ENCODE peak calls at places on chromosomes 4 and X, in eight cellular contexts. P is tibial nerve; K is PC-9; N is AG04450; U is heart right ventricle; M is HepG2; I is WERI-Rb-1; L is effector memory CD4-positive, alpha-beta T cell. Z is an unnamed sample.
A peak's percentile ranks its signal among the peaks of the same experiment; 100 is the strongest.

GRCh38 chr4:187744911-187745310 is 250.7 kb upstream of the ZFP42 start:
- DNase-seq in P (no peak), K (no peak), N (no peak), U (no peak), M (no peak), I (no peak), L (no peak), Z (no peak)

GRCh38 chr4:72896515-72896914 is 173.0 kb downstream of the COX18 start:
- DNase-seq in P (peak; percentile 48), K (no peak), N (peak; percentile 46), U (no peak), M (peak; percentile 50), I (no peak), L (no peak), Z (no peak)

GRCh38 chr4:110793381-110793801 is 170.5 kb upstream of the PITX2 start:
- DNase-seq in P (no peak), K (no peak), N (no peak), U (no peak), M (no peak), I (no peak), L (no peak), Z (no peak)

GRCh38 chr4:66736593-66736992 is 808.7 kb downstream of the CENPC start:
- DNase-seq in P (no peak), K (no peak), N (no peak), U (no peak), M (peak; percentile 5), I (no peak), L (no peak), Z (no peak)

GRCh38 chr4:28073860-28074555 is 1213.4 kb downstream of the STIM2 start:
- DNase-seq in P (no peak), K (no peak), N (no peak), U (no peak), M (peak; percentile 3), I (no peak), L (no peak), Z (no peak)

GRCh38 chr4:102285831-102286230 is 59.5 kb downstream of the SLC39A8 start:
- DNase-seq in P (no peak), K (no peak), N (no peak), U (no peak), M (no peak), I (no peak), L (no peak), Z (no peak)

GRCh38 chr4:108107729-108108382 is 60.9 kb downstream of the LEF1 start:
- DNase-seq in P (no peak), K (no peak), N (no peak), U (no peak), M (no peak), I (no peak), L (no peak), Z (no peak)

GRCh38 chr4:27638163-27638915 is 777.7 kb downstream of the STIM2 start:
- DNase-seq in P (no peak), K (no peak), N (no peak), U (no peak), M (no peak), I (no peak), L (no peak), Z (no peak)

GRCh38 chr4:7403001-7403400 is 31.7 kb downstream of the PSAPL1 start:
- DNase-seq in P (no peak), K (peak; percentile 28), N (no peak), U (no peak), M (no peak), I (no peak), L (no peak), Z (no peak)

GRCh38 chr4:7637139-7637538 is 202.4 kb upstream of the PSAPL1 start:
- DNase-seq in P (no peak), K (no peak), N (no peak), U (no peak), M (no peak), I (no peak), L (no peak), Z (no peak)

GRCh38 chr4:99863804-99864203 is 30.4 kb downstream of the LAMTOR3 start:
- DNase-seq in P (no peak), K (no peak), N (no peak), U (no peak), M (no peak), I (no peak), L (no peak), Z (no peak)

GRCh38 chr4:1192091-1192492 is 19.7 kb upstream of the SPON2 start:
- DNase-seq in P (peak; percentile 88), K (peak; percentile 68), N (peak; percentile 95), U (peak; percentile 76), M (no peak), I (peak; percentile 68), L (no peak), Z (peak; percentile 76)

GRCh38 chr4:19983072-19983471 is 268.6 kb upstream of the SLIT2 start:
- DNase-seq in P (no peak), K (no peak), N (peak; percentile 86), U (no peak), M (no peak), I (no peak), L (no peak), Z (no peak)

DNA sequence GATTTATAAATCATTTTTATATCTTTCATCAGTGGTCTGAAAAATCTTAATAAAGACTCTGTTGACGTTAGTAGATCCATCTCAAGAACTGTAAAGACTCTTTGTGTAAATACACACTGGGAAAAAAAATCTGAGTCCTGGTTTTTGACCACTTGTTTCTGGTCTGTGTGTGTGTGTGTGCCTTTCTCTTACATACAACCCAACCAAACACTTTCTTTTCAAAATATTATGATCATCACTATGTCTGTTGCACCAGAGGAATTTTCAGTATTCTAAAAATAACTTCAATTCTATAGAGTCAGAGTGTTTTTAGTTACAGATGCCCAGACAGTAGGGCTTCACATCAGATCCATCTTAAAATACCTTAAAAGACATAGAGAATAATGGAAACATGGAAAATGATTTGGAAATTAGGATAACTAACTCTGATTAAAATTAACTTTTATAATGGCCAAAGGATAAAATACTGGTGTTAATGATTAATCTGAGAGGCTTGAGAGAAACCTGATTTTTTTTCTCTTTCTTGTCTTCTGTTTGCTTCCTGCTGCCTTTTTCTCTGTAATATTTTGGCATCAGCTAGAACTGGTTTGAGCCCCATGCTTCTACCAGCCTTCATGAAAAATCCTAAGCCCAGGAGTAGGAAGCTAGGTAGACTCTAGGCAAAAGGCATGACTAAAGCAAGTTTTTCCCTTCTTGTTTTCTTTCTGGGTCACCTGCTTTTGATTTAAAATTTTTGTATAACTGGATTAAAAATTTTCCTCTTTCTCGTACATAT is 99.7 kb downstream of the ATXN3L start:
- DNase-seq in P (no peak), K (no peak), N (peak; percentile 26), U (no peak), M (no peak), I (no peak), L (no peak), Z (peak; percentile 20)
- H3K4me3 ChIP-seq in P (no peak overlapping the region), K (no peak overlapping the region), N (no peak overlapping the region), U (no peak overlapping the region), M (no peak overlapping the region), I (no peak overlapping the region), L (no peak overlapping the region), Z (no peak overlapping the region)

DNA sequence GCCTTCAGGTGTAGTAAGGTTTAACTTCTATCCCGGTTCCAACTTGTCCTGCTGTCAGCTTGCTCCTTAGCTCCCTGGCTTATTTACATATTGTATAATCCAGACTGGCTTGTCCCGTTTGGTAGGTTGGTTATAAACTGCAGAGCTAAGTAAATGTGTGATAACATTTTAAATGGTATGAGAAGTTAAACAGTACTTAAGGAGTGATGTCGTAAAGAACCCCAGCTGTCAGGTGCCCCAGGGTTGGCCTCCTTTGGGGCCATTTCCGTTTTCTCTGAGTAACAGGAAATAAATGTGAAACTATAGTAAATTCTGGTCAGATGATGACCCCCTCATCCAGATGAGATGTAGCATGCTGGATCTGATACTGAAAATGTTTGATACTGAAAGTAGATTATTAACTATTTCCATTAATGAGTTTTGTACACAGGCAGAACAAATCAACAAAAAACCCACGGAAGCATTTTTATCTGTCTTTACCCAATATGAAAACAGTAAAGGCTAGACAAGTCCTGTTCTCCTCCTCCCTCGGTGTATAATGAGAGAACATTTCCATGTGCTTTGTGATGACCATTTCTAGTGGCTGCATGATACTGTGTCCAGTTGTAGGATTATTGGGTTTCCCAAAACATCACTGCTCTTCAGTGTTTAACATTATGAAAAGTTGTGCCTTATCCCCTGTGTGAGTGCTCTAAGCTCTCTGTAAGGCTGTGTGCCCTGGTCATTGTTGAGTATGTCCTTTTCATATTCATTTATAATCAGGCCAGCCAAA is 22.4 kb downstream of the GAB1 start:
- DNase-seq in P (no peak), K (peak; percentile 56), N (no peak), U (no peak), M (no peak), I (no peak), L (no peak), Z (peak; percentile 91)
- H3K27ac ChIP-seq in P (peak overlapping the region; percentile 56), K (peak overlapping the region; percentile 87), N (peak overlapping the region; percentile 32), U (peak overlapping the region; percentile 40), M (no peak overlapping the region), I (no peak overlapping the region), L (no peak overlapping the region), Z (peak overlapping the region; percentile 66)

GRCh38 chr4:114343015-114343414 is 255.6 kb upstream of the UGT8 start:
- DNase-seq in P (no peak), K (no peak), N (no peak), U (no peak), M (no peak), I (no peak), L (no peak), Z (no peak)
- H3K4me3 ChIP-seq in P (no peak overlapping the region), K (no peak overlapping the region), N (no peak overlapping the region), U (no peak overlapping the region), M (no peak overlapping the region), I (no peak overlapping the region), L (no peak overlapping the region), Z (no peak overlapping the region)

DNA sequence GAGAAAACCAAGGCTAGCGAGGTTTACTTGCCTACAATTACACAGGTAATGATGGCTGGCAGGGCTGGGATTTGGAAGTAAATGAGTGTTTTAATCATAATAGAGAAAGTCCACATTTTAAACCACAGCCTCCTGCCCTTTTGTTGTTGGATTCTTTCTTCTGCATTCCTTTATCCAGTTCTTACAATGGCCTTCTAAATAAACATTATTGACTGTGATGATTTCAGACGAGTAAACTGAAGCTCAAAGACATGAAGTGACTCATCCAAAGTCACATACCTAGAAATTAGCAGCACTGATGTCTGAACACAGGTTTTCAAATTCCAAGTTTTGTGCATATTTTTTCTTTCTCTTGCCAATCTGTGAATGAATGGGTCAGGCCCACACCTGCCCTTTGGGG is 51.2 kb upstream of the C1QTNF7 start:
- DNase-seq in P (no peak), K (no peak), N (no peak), U (no peak), M (peak; percentile 13), I (no peak), L (no peak), Z (no peak)
- H3K27ac ChIP-seq in P (no peak overlapping the region), K (no peak overlapping the region), N (no peak overlapping the region), U (peak overlapping the region; percentile 66), M (no peak overlapping the region), I (no peak overlapping the region), L (no peak overlapping the region), Z (no peak overlapping the region)

DNA sequence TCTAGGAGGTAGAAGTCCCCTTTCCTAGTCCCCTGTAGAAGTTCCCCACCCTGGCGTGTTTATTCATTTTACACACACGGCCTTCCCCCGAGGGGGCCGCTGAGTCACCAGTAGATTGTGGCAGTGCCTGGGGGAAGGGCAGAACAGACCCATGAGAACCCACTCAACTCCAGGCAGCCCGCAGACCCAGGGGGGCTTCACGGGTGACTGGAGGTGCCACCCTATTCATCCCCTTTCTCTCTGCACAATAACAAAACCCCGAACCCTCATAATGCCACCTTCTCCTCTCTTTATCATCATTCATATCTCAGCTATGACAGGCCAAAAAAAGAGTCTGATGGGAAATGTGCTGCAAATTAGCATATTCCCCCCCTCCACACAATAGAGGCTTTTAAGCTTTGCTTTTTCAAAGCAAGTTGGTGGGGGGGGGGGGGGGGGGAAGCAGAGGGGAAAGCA is 20.4 kb upstream of the GPM6B start:
- DNase-seq in P (no peak), K (no peak), N (no peak), U (no peak), M (no peak), I (no peak), L (no peak), Z (no peak)
- H3K4me3 ChIP-seq in P (no peak overlapping the region), K (no peak overlapping the region), N (no peak overlapping the region), U (no peak overlapping the region), M (no peak overlapping the region), I (no peak overlapping the region), L (no peak overlapping the region), Z (no peak overlapping the region)

Z was measured in small intestine.